ENCODE peak calls at places on chromosomes 2 and 18, in four cellular contexts. One of them, this sample, is unnamed.

GRCh38 chr2:210562136-210563080 is 6.0 kb downstream of the CPS1 start:
- DNase-seq in NCI-H1092 treated with DMSO at 0.1 percent for 48 hours: no peak
- DNase-seq in activated naive CD4-positive, alpha-beta T cell treated with anti-CD3 and anti-CD28 coated beads for 36 hours: no peak
- DNase-seq in adrenal gland: no peak
- DNase-seq in this sample: no peak

GRCh38 chr18:67582488-67582887 is 66.0 kb upstream of the DSEL start:
- DNase-seq in adrenal gland: no peak
- DNase-seq in NCI-H1092 treated with DMSO at 0.1 percent for 48 hours: no peak
- DNase-seq in activated naive CD4-positive, alpha-beta T cell treated with anti-CD3 and anti-CD28 coated beads for 36 hours: no peak
- DNase-seq in this sample: no peak

GRCh38 chr2:10912076-10912731 is 470 bp downstream of the KCNF1 start:
- DNase-seq in activated naive CD4-positive, alpha-beta T cell treated with anti-CD3 and anti-CD28 coated beads for 36 hours: no peak
- DNase-seq in adrenal gland: no peak
- DNase-seq in NCI-H1092 treated with DMSO at 0.1 percent for 48 hours: no peak
- DNase-seq in this sample: no peak

GRCh38 chr2:118202707-118203303 is 114.5 kb downstream of the INSIG2 start:
- DNase-seq in adrenal gland: peak; percentile 59
- DNase-seq in NCI-H1092 treated with DMSO at 0.1 percent for 48 hours: peak; percentile 10
- DNase-seq in activated naive CD4-positive, alpha-beta T cell treated with anti-CD3 and anti-CD28 coated beads for 36 hours: peak; percentile 74
- DNase-seq in this sample: peak; percentile 68

GRCh38 chr2:144460981-144461766 is 58.7 kb downstream of the ZEB2 start:
- DNase-seq in NCI-H1092 treated with DMSO at 0.1 percent for 48 hours: no peak
- DNase-seq in adrenal gland: peak; percentile 65
- DNase-seq in activated naive CD4-positive, alpha-beta T cell treated with anti-CD3 and anti-CD28 coated beads for 36 hours: no peak
- DNase-seq in this sample: no peak

GRCh38 chr2:241768251-241768711 is 8.3 kb upstream of the GAL3ST2 start:
- DNase-seq in adrenal gland: no peak
- DNase-seq in activated naive CD4-positive, alpha-beta T cell treated with anti-CD3 and anti-CD28 coated beads for 36 hours: no peak
- DNase-seq in NCI-H1092 treated with DMSO at 0.1 percent for 48 hours: no peak
- DNase-seq in this sample: no peak

GRCh38 chr2:166665991-166666940 is 172.2 kb upstream of the SCN7A start:
- DNase-seq in adrenal gland: no peak
- DNase-seq in activated naive CD4-positive, alpha-beta T cell treated with anti-CD3 and anti-CD28 coated beads for 36 hours: no peak
- DNase-seq in NCI-H1092 treated with DMSO at 0.1 percent for 48 hours: no peak
- DNase-seq in this sample: no peak

GRCh38 chr2:79253375-79253774 is 93.8 kb upstream of the REG3A start:
- DNase-seq in adrenal gland: no peak
- DNase-seq in activated naive CD4-positive, alpha-beta T cell treated with anti-CD3 and anti-CD28 coated beads for 36 hours: no peak
- DNase-seq in NCI-H1092 treated with DMSO at 0.1 percent for 48 hours: no peak
- DNase-seq in this sample: no peak

GRCh38 chr2:144378551-144378950 is 141.4 kb downstream of the ZEB2 start:
- DNase-seq in NCI-H1092 treated with DMSO at 0.1 percent for 48 hours: no peak
- DNase-seq in adrenal gland: peak; percentile 33
- DNase-seq in activated naive CD4-positive, alpha-beta T cell treated with anti-CD3 and anti-CD28 coated beads for 36 hours: no peak
- DNase-seq in this sample: no peak

GRCh38 chr18:21686282-21687105 is 18.1 kb downstream of the ABHD3 start:
- DNase-seq in NCI-H1092 treated with DMSO at 0.1 percent for 48 hours: no peak
- DNase-seq in activated naive CD4-positive, alpha-beta T cell treated with anti-CD3 and anti-CD28 coated beads for 36 hours: no peak
- DNase-seq in adrenal gland: no peak
- DNase-seq in this sample: no peak

GRCh38 chr2:105489168-105489878 is 90.5 kb upstream of the FHL2 start:
- DNase-seq in NCI-H1092 treated with DMSO at 0.1 percent for 48 hours: no peak
- DNase-seq in adrenal gland: peak; percentile 37
- DNase-seq in activated naive CD4-positive, alpha-beta T cell treated with anti-CD3 and anti-CD28 coated beads for 36 hours: no peak
- DNase-seq in this sample: no peak

GRCh38 chr2:211877061-211877460 is 661.5 kb downstream of the ERBB4 start:
- DNase-seq in adrenal gland: no peak
- DNase-seq in NCI-H1092 treated with DMSO at 0.1 percent for 48 hours: no peak
- DNase-seq in activated naive CD4-positive, alpha-beta T cell treated with anti-CD3 and anti-CD28 coated beads for 36 hours: no peak
- DNase-seq in this sample: peak; percentile 28

This sample was measured in dermis blood vessel endothelial cell.